ENCODE peak calls at places on chromosome 12, in four cellular contexts. W, U, J and Q are unnamed samples.

GRCh38 chr12:11630046-11630706 is 19.3 kb upstream of the ETV6 start:
- DNase-seq in J (no peak), U (peak), W (no peak), Q (no peak)

GRCh38 chr12:43891856-43892574 is 56.1 kb downstream of the TMEM117 start:
- DNase-seq in W (no peak), U (no peak), J (no peak), Q (no peak)

GRCh38 chr12:40622246-40622838 is 69.9 kb upstream of the CNTN1 start:
- DNase-seq in W (peak), J (peak), U (peak), Q (peak)

GRCh38 chr12:105462336-105462735 is 131.8 kb downstream of the C12orf75 start:
- DNase-seq in W (no peak), U (no peak), J (no peak), Q (no peak)

GRCh38 chr12:5264006-5264405 is 167.9 kb upstream of the NTF3 start:
- DNase-seq in U (no peak), J (no peak), W (no peak), Q (no peak)

GRCh38 chr12:111178194-111179081 is 190.5 kb downstream of the PHETA1 start:
- DNase-seq in J (no peak), U (no peak), W (no peak), Q (no peak)

GRCh38 chr12:123602651-123603195 is 824 bp downstream of the DDX55 start:
- DNase-seq in J (no peak), U (no peak), W (peak), Q (no peak)

GRCh38 chr12:117361905-117362304 is 479 bp upstream of the NOS1 start:
- DNase-seq in J (no peak), U (no peak), W (no peak), Q (no peak)

GRCh38 chr12:53231859-53232640 is at the start of gene RARG:
- DNase-seq in U (peak), W (peak), J (peak), Q (no peak)

GRCh38 chr12:49188205-49188915 is 520 bp downstream of the TUBA1A start:
- DNase-seq in J (peak), U (peak), W (peak), Q (peak)

GRCh38 chr12:28883406-28883997 is 265.6 kb upstream of the FAR2 start:
- DNase-seq in U (no peak), J (no peak), W (no peak), Q (peak)

GRCh38 chr12:63882844-63883243 is 38.3 kb downstream of the SRGAP1 start:
- DNase-seq in J (no peak), U (peak), W (no peak), Q (no peak)

GRCh38 chr12:124861492-124861891 is 2.2 kb downstream of the SCARB1 start:
- DNase-seq in W (peak), U (peak), J (no peak), Q (no peak)

GRCh38 chr12:89225808-89226368 is 126.4 kb downstream of the DUSP6 start:
- DNase-seq in U (no peak), W (peak), J (no peak), Q (peak)

GRCh38 chr12:31233061-31233730 is 92.8 kb downstream of the SINHCAF start:
- DNase-seq in J (no peak), W (no peak), U (no peak), Q (no peak)

GRCh38 chr12:17383321-17383720 is 706.7 kb downstream of the RERGL start:
- DNase-seq in U (no peak), W (no peak), J (no peak), Q (no peak)

GRCh38 chr12:26963413-26963812 is 25.1 kb downstream of the FGFR1OP2 start:
- DNase-seq in U (no peak), W (peak), J (no peak), Q (peak)

GRCh38 chr12:6766651-6767300 is 613 bp downstream of the PTMS start:
- DNase-seq in J (peak), U (peak), W (peak), Q (peak)

GRCh38 chr12:38666425-38666824 is 239.0 kb downstream of the CPNE8 start:
- DNase-seq in W (no peak), J (no peak), U (no peak), Q (no peak)

GRCh38 chr12:11071414-11071813 is 9.3 kb upstream of the TAS2R46 start:
- DNase-seq in J (no peak), W (no peak), U (no peak), Q (no peak)

GRCh38 chr12:33617218-33617617 is 177.6 kb upstream of the SYT10 start:
- DNase-seq in U (no peak), J (no peak), W (no peak), Q (no peak)

GRCh38 chr12:101839324-101840283 is 8.8 kb upstream of the GNPTAB start:
- DNase-seq in W (peak), U (peak), J (peak), Q (peak)

GRCh38 chr12:39990122-39991101 is 115.5 kb downstream of the SLC2A13 start:
- DNase-seq in U (no peak), W (peak), J (peak), Q (peak)

GRCh38 chr12:66014818-66015217 is 115.7 kb downstream of the LLPH start:
- DNase-seq in J (no peak), W (peak), U (no peak), Q (peak)

GRCh38 chr12:116406529-116406928 is 129.0 kb upstream of the MED13L start:
- DNase-seq in W (peak), J (no peak), U (peak), Q (peak)

GRCh38 chr12:96034631-96035282 is 630 bp downstream of the LTA4H start:
- DNase-seq in U (peak), W (peak), J (peak), Q (peak)

GRCh38 chr12:81992461-81992860 is 233.3 kb upstream of the PPFIA2 start:
- DNase-seq in J (no peak), U (peak), W (peak), Q (no peak)